ENCODE peak calls at places on chromosomes 4 and X, in ten cellular contexts. Z is RKO, U is posterior cingulate gyrus, J is cerebellum, M is fibroblast of mammary gland, F is ELF-1, P is H4, X is endothelial cell, Q is prostate gland, I is A549. C is an unnamed sample.

GRCh38 chr4:71392109-71392508 is 53.3 kb downstream of the SLC4A4 start:
- DNase-seq in X (no peak), F (no peak), Q (no peak), J (no peak), M (no peak), P (no peak), Z (no peak), I (no peak), U (no peak), C (no peak)

GRCh38 chr4:160026720-160027119 is 923.8 kb downstream of the RAPGEF2 start:
- DNase-seq in F (peak), I (peak), X (no peak), U (no peak), J (no peak), Z (peak), P (peak), Q (no peak), M (peak), C (peak)

GRCh38 chr4:139557506-139558110 is 1.6 kb upstream of the SETD7 start:
- DNase-seq in X (no peak), M (no peak), I (no peak), F (peak), Q (no peak), J (no peak), Z (no peak), P (no peak), U (no peak), C (no peak)

GRCh38 chr4:184795214-184795844 is 30.4 kb downstream of the ACSL1 start:
- DNase-seq in U (no peak), J (no peak), X (no peak), Q (peak), I (no peak), M (no peak), Z (no peak), F (no peak), P (no peak), C (no peak)

GRCh38 chrX:65643046-65643785 is 24.2 kb upstream of the MSN start:
- DNase-seq in U (no peak), Z (no peak), I (peak), J (no peak), Q (peak), F (peak), M (peak), P (peak), X (no peak), C (peak)

GRCh38 chrX:113522814-113523213 is 682.2 kb upstream of the AMOT start:
- DNase-seq in Z (no peak), M (peak), J (no peak), U (no peak), X (no peak), P (no peak), I (no peak), F (no peak), Q (no peak), C (no peak)

GRCh38 chr4:10461091-10461849 is 4.0 kb upstream of the ZNF518B start:
- DNase-seq in J (peak), X (peak), Q (peak), F (peak), Z (no peak), I (peak), P (no peak), U (no peak), M (peak), C (peak)

GRCh38 chr4:98688416-98689290 is 30.2 kb upstream of the TSPAN5 start:
- DNase-seq in Z (peak), X (no peak), M (peak), P (peak), I (peak), U (no peak), Q (no peak), F (no peak), J (no peak), C (peak)

GRCh38 chrX:52213276-52213675 is 28.6 kb downstream of the MAGED4 start:
- DNase-seq in J (no peak), U (no peak), F (no peak), I (no peak), Z (no peak), X (no peak), P (no peak), Q (no peak), M (no peak), C (no peak)

GRCh38 chr4:33532821-33533220 is 2711.5 kb downstream of the ARAP2 start:
- DNase-seq in J (no peak), F (no peak), X (no peak), I (no peak), Z (no peak), Q (no peak), M (no peak), P (no peak), U (no peak), C (no peak)

C was measured in choroid plexus epithelial cell.